ENCODE peak calls at places on chromosome 3, in nine cellular contexts. Q is NCI-H2171 treated with DMSO at 0.1 percent for 48 hours, A is cardiac muscle cell, K is MV-4-11, N is EL, V is neural crest cell, M is H4, X is RWPE1, D is fibroblast of the aortic adventitia. U is an unnamed sample.

GRCh38 chr3:28103871-28104270 is 137.5 kb upstream of the CMC1 start:
- DNase-seq in A (no peak), K (no peak), X (no peak), D (no peak), Q (peak), N (no peak), V (no peak), M (no peak), U (no peak)

GRCh38 chr3:18308096-18308495 is 117.0 kb downstream of the SATB1 start:
- DNase-seq in X (no peak), A (no peak), Q (no peak), K (no peak), M (no peak), V (no peak), D (peak), N (no peak), U (no peak)

GRCh38 chr3:67635257-67635656 is 19.2 kb downstream of the SUCLG2 start:
- DNase-seq in X (peak), M (no peak), Q (no peak), V (no peak), K (no peak), N (peak), D (peak), A (no peak), U (no peak)

GRCh38 chr3:146125946-146126345 is 35.0 kb downstream of the PLOD2 start:
- DNase-seq in D (peak), Q (no peak), X (peak), V (no peak), M (peak), N (peak), K (no peak), A (no peak), U (peak)

GRCh38 chr3:159761377-159761776 is 227.3 kb upstream of the IL12A start:
- DNase-seq in X (no peak), N (peak), K (no peak), M (peak), D (peak), Q (no peak), A (no peak), V (no peak), U (no peak)

GRCh38 chr3:63814300-63814699 is 4.8 kb upstream of the C3orf49 start:
- DNase-seq in Q (no peak), M (no peak), V (no peak), K (peak), A (no peak), X (no peak), D (peak), N (no peak), U (no peak)

GRCh38 chr3:8931342-8931741 is 31.9 kb downstream of the RAD18 start:
- DNase-seq in A (no peak), V (no peak), D (peak), Q (no peak), M (no peak), X (no peak), K (no peak), N (peak), U (no peak)

GRCh38 chr3:17258823-17259436 is 374.2 kb downstream of the PLCL2 start:
- DNase-seq in V (peak), Q (peak), N (peak), M (peak), K (peak), A (peak), X (peak), D (peak), U (no peak)

GRCh38 chr3:105233056-105233455 is 133.7 kb upstream of the ALCAM start:
- DNase-seq in A (no peak), D (peak), Q (no peak), V (no peak), M (no peak), K (no peak), N (peak), X (no peak), U (no peak)

GRCh38 chr3:81989274-81989673 is 227.8 kb upstream of the GBE1 start:
- DNase-seq in A (peak), N (no peak), M (no peak), X (no peak), V (no peak), Q (no peak), D (no peak), K (no peak), U (no peak)

GRCh38 chr3:134804508-134805480 is 9.7 kb downstream of the EPHB1 start:
- DNase-seq in V (no peak), N (no peak), D (no peak), Q (no peak), K (no peak), X (no peak), A (no peak), M (no peak), U (no peak)

GRCh38 chr3:158709666-158710083 is 22.6 kb downstream of the RARRES1 start:
- DNase-seq in K (peak), D (peak), A (no peak), M (peak), N (peak), X (no peak), Q (no peak), V (no peak), U (peak)

GRCh38 chr3:4588410-4588809 is 95.3 kb downstream of the ITPR1 start:
- DNase-seq in Q (no peak), D (peak), N (peak), V (no peak), K (peak), A (no peak), M (peak), X (peak), U (no peak)

GRCh38 chr3:189171707-189172106 is at the start of gene TPRG1:
- DNase-seq in D (no peak), V (no peak), N (no peak), X (no peak), M (no peak), Q (no peak), A (no peak), K (no peak), U (no peak)

GRCh38 chr3:52845691-52846426 is 11.0 kb upstream of the MUSTN1 start:
- DNase-seq in V (no peak), K (no peak), D (no peak), Q (no peak), M (no peak), N (no peak), X (no peak), A (no peak), U (no peak)

GRCh38 chr3:161197855-161198836 is 23.0 kb upstream of the NMD3 start:
- DNase-seq in M (no peak), X (no peak), A (no peak), N (no peak), D (no peak), V (no peak), Q (no peak), K (no peak), U (no peak)

GRCh38 chr3:132662212-132662611 is 2.1 kb downstream of the UBA5 start:
- DNase-seq in D (no peak), X (no peak), Q (no peak), V (no peak), M (no peak), K (no peak), A (no peak), N (no peak), U (no peak)

U was measured in kidney epithelial cell.